ENCODE peak calls at places on chromosomes 12 and 14, in nine cellular contexts. W is Panc1; F is pancreas; J is CD8-positive, alpha-beta T cell; I is A549; P is aorta; C is hepatocyte; K is neural progenitor cell; Q is right lobe of liver. N is an unnamed sample.

GRCh38 chr14:34361504-34362011 is 100.5 kb downstream of the SPTSSA start:
- DNase-seq in W (no peak), F (no peak), J (no peak), I (no peak), P (no peak), C (no peak), K (no peak), Q (no peak), N (no peak)

GRCh38 chr14:64729386-64730060 is 25.3 kb downstream of the PLEKHG3 start:
- DNase-seq in W (no peak), F (peak; percentile 41), J (no peak), I (no peak), P (peak; percentile 33), C (no peak), K (no peak), Q (no peak), N (no peak)

GRCh38 chr12:32264995-32265394 is 134.4 kb upstream of the FGD4 start:
- DNase-seq in W (no peak), F (no peak), J (no peak), I (no peak), P (no peak), C (peak; percentile 20), K (no peak), Q (no peak), N (no peak)

GRCh38 chr12:70327541-70327940 is 38.5 kb upstream of the KCNMB4 start:
- DNase-seq in W (no peak), F (no peak), J (no peak), I (no peak), P (no peak), C (no peak), K (no peak), Q (no peak), N (no peak)

GRCh38 chr12:131199221-131199620 is 245.5 kb downstream of the ADGRD1 start:
- DNase-seq in W (no peak), F (no peak), J (no peak), I (no peak), P (no peak), C (no peak), K (no peak), Q (no peak), N (no peak)

GRCh38 chr14:102508774-102509743 is 517 bp downstream of the ANKRD9 start:
- DNase-seq in W (no peak), F (peak; percentile 75), J (no peak), I (peak; percentile 40), P (peak; percentile 75), C (peak; percentile 82), K (no peak), Q (peak; percentile 76), N (peak; percentile 57)

GRCh38 chr12:10607885-10608458 is 5.4 kb downstream of the MAGOHB start:
- DNase-seq in W (no peak), F (no peak), J (no peak), I (peak; percentile 47), P (no peak), C (no peak), K (no peak), Q (no peak), N (no peak)

GRCh38 chr12:27142102-27142721 is 59.8 kb upstream of the C12orf71 start:
- DNase-seq in W (peak; percentile 81), F (no peak), J (peak; percentile 11), I (peak; percentile 84), P (peak; percentile 70), C (peak; percentile 89), K (peak; percentile 88), Q (peak; percentile 67), N (no peak)

GRCh38 chr14:61860294-61860918 is 98.2 kb downstream of the SNAPC1 start:
- DNase-seq in W (peak; percentile 36), F (peak; percentile 73), J (peak; percentile 41), I (peak; percentile 50), P (peak; percentile 58), C (peak; percentile 62), K (peak; percentile 61), Q (no peak), N (no peak)

GRCh38 chr12:51970904-51971646 is 19.6 kb downstream of the ACVR1B start:
- DNase-seq in W (no peak), F (no peak), J (no peak), I (peak; percentile 55), P (no peak), C (peak; percentile 46), K (peak; percentile 65), Q (peak; percentile 48), N (peak; percentile 19)

GRCh38 chr14:104343294-104343625 is 204.9 kb downstream of the KIF26A start:
- DNase-seq in W (no peak), F (no peak), J (no peak), I (no peak), P (no peak), C (no peak), K (no peak), Q (no peak), N (no peak)

GRCh38 chr14:101636081-101636560 is 74.8 kb downstream of the DIO3 start:
- DNase-seq in W (no peak), F (no peak), J (no peak), I (no peak), P (no peak), C (no peak), K (no peak), Q (no peak), N (no peak)

GRCh38 chr14:99038401-99038800 is 233.6 kb downstream of the BCL11B start:
- DNase-seq in W (no peak), F (no peak), J (no peak), I (peak; percentile 18), P (peak; percentile 80), C (no peak), K (no peak), Q (peak; percentile 37), N (no peak)

GRCh38 chr12:109301643-109302176 is 7.4 kb downstream of the FOXN4 start:
- DNase-seq in W (no peak), F (no peak), J (no peak), I (no peak), P (no peak), C (no peak), K (no peak), Q (no peak), N (no peak)

GRCh38 chr14:77071938-77072388 is 26.1 kb upstream of the CIPC start:
- DNase-seq in W (no peak), F (no peak), J (no peak), I (no peak), P (no peak), C (no peak), K (no peak), Q (peak; percentile 71), N (no peak)

GRCh38 chr12:120234643-120235368 is 30.7 kb downstream of the PXN start:
- DNase-seq in W (peak; percentile 90), F (peak; percentile 70), J (no peak), I (peak; percentile 96), P (peak; percentile 89), C (peak; percentile 91), K (peak; percentile 71), Q (peak; percentile 79), N (no peak)

GRCh38 chr12:120235369-120236123 is 30.0 kb downstream of the PXN start:
- DNase-seq in W (no peak), F (no peak), J (no peak), I (peak; percentile 47), P (no peak), C (no peak), K (peak; percentile 55), Q (no peak), N (no peak)

GRCh38 chr12:120238839-120239445 is 26.6 kb downstream of the PXN start:
- DNase-seq in W (no peak), F (no peak), J (no peak), I (no peak), P (no peak), C (no peak), K (no peak), Q (no peak), N (no peak)

GRCh38 chr12:120238224-120238616 is 27.3 kb downstream of the PXN start:
- DNase-seq in W (no peak), F (no peak), J (no peak), I (no peak), P (no peak), C (no peak), K (no peak), Q (no peak), N (no peak)

GRCh38 chr12:120236124-120236398 is 29.5 kb downstream of the PXN start:
- DNase-seq in W (no peak), F (no peak), J (no peak), I (no peak), P (no peak), C (no peak), K (no peak), Q (no peak), N (no peak)
- H3K27ac ChIP-seq in W (peak overlapping the region; percentile 100), F (peak overlapping the region; percentile 77), J (no peak overlapping the region), I (peak overlapping the region; percentile 93), P (no peak overlapping the region), C (peak overlapping the region; percentile 90), K (no peak overlapping the region), Q (no peak overlapping the region), N (peak overlapping the region; percentile 12)

GRCh38 chr12:12466157-12466556 is 96.5 kb downstream of the DUSP16 start:
- DNase-seq in W (no peak), F (no peak), J (peak; percentile 48), I (no peak), P (no peak), C (no peak), K (no peak), Q (no peak), N (peak; percentile 78)

GRCh38 chr12:12469386-12469785 is 93.3 kb downstream of the DUSP16 start:
- DNase-seq in W (no peak), F (no peak), J (no peak), I (no peak), P (no peak), C (no peak), K (no peak), Q (no peak), N (no peak)

GRCh38 chr12:12468575-12468974 is 94.1 kb downstream of the DUSP16 start:
- DNase-seq in W (no peak), F (no peak), J (no peak), I (no peak), P (no peak), C (no peak), K (no peak), Q (no peak), N (no peak)

GRCh38 chr12:12467222-12467621 is 95.4 kb downstream of the DUSP16 start:
- DNase-seq in W (no peak), F (no peak), J (no peak), I (no peak), P (no peak), C (no peak), K (no peak), Q (peak; percentile 61), N (peak; percentile 26)

GRCh38 chr12:12467701-12468218 is 94.9 kb downstream of the DUSP16 start:
- DNase-seq in W (no peak), F (no peak), J (no peak), I (no peak), P (peak; percentile 75), C (no peak), K (no peak), Q (peak; percentile 81), N (peak; percentile 74)
- H3K4me1 ChIP-seq in W (no peaks in the 10 kb centered on the region), F (no peaks in the 10 kb centered on the region), J (peaks cover 37% of the 10 kb centered on the region), I (no peaks in the 10 kb centered on the region), P (no peaks in the 10 kb centered on the region), C (no peaks in the 10 kb centered on the region), K (no peaks in the 10 kb centered on the region), Q (peaks cover 8% of the 10 kb centered on the region), N (peaks cover 58% of the 10 kb centered on the region)

GRCh38 chr12:128783129-128783574 is 40.6 kb downstream of the SLC15A4 start:
- DNase-seq in W (no peak), F (no peak), J (no peak), I (no peak), P (no peak), C (no peak), K (no peak), Q (no peak), N (no peak)
- H3K27ac ChIP-seq in W (no peak overlapping the region), F (no peak overlapping the region), J (peak overlapping the region; percentile 53), I (no peak overlapping the region), P (no peak overlapping the region), C (no peak overlapping the region), K (no peak overlapping the region), Q (no peak overlapping the region), N (no peak overlapping the region)

GRCh38 chr12:1362143-1362542 is 232.2 kb downstream of the FBXL14 start:
- DNase-seq in W (no peak), F (no peak), J (no peak), I (no peak), P (no peak), C (no peak), K (no peak), Q (no peak), N (no peak)
- H3K4me1 ChIP-seq in W (no peaks in the 10 kb centered on the region), F (no peaks in the 10 kb centered on the region), J (no peaks in the 10 kb centered on the region), I (peaks cover 5% of the 10 kb centered on the region), P (no peaks in the 10 kb centered on the region), C (no peaks in the 10 kb centered on the region), K (peaks cover 3% of the 10 kb centered on the region), Q (peaks cover 3% of the 10 kb centered on the region), N (no peaks in the 10 kb centered on the region)